ENCODE peak calls at places on chromosome 14, in nine cellular contexts. S is kidney, A is left ventricle myocardium inferior, T is adrenal gland, W is upper lobe of right lung, R is Peyer's patch, D is GM23338, H is testis, J is transverse colon. Q is an unnamed sample. For H3K36me3, the result is how much of the 10 kb centered on the place peaks cover.

GRCh38 chr14:40581264-40581663 is 1025.4 kb upstream of the LRFN5 start:
- DNase-seq in S (no peak), A (no peak), T (no peak), W (no peak), R (no peak), D (no peak), H (no peak), J (no peak), Q (no peak)

GRCh38 chr14:32171469-32171868 is 30.4 kb upstream of the RNU6-7 start:
- DNase-seq in S (no peak), A (no peak), T (no peak), W (no peak), R (no peak), D (no peak), H (no peak), J (no peak), Q (no peak)

GRCh38 chr14:64818151-64818550 is 61.6 kb downstream of the SPTB start:
- DNase-seq in S (no peak), A (no peak), T (no peak), W (no peak), R (no peak), D (no peak), H (no peak), J (no peak), Q (no peak)

GRCh38 chr14:71482701-71483100 is 449.5 kb upstream of the RGS6 start:
- DNase-seq in S (no peak), A (no peak), T (no peak), W (no peak), R (no peak), D (no peak), H (no peak), J (no peak), Q (no peak)

GRCh38 chr14:86799244-86799647 is 1193.7 kb downstream of the GALC start:
- DNase-seq in S (no peak), A (no peak), T (peak), W (no peak), R (no peak), D (no peak), H (peak), J (no peak), Q (no peak)

GRCh38 chr14:102878970-102879460 is 43.4 kb upstream of the AMN start:
- DNase-seq in S (no peak), A (no peak), T (no peak), W (no peak), R (no peak), D (no peak), H (no peak), J (peak), Q (peak)

GRCh38 chr14:90785474-90785873 is 30.8 kb downstream of the TTC7B start:
- DNase-seq in S (peak), A (no peak), T (no peak), W (no peak), R (peak), D (peak), H (peak), J (peak), Q (no peak)

GRCh38 chr14:90616881-90617280 is 199.3 kb downstream of the TTC7B start:
- DNase-seq in S (no peak), A (no peak), T (no peak), W (no peak), R (no peak), D (no peak), H (no peak), J (no peak), Q (no peak)

GRCh38 chr14:34355584-34356266 is 106.3 kb downstream of the SPTSSA start:
- DNase-seq in S (no peak), A (no peak), T (peak), W (no peak), R (no peak), D (no peak), H (no peak), J (no peak), Q (no peak)

GRCh38 chr14:71487449-71487848 is 444.8 kb upstream of the RGS6 start:
- DNase-seq in S (no peak), A (no peak), T (no peak), W (no peak), R (no peak), D (no peak), H (no peak), J (no peak), Q (no peak)

GRCh38 chr14:60632777-60633176 is 16.5 kb downstream of the SIX1 start:
- DNase-seq in S (no peak), A (no peak), T (no peak), W (no peak), R (no peak), D (no peak), H (no peak), J (no peak), Q (no peak)

GRCh38 chr14:100078997-100079561 is 13.9 kb downstream of the EVL start:
- DNase-seq in S (no peak), A (no peak), T (no peak), W (no peak), R (peak), D (peak), H (peak), J (peak), Q (no peak)

GRCh38 chr14:66140213-66140918 is 345.8 kb upstream of the CCDC196 start:
- DNase-seq in S (no peak), A (no peak), T (no peak), W (no peak), R (no peak), D (no peak), H (no peak), J (no peak), Q (no peak)

GRCh38 chr14:99887407-99887806 is 94.2 kb downstream of the EML1 start:
- DNase-seq in S (no peak), A (no peak), T (no peak), W (no peak), R (no peak), D (no peak), H (no peak), J (no peak), Q (no peak)

GRCh38 chr14:41230683-41231082 is 376.0 kb upstream of the LRFN5 start:
- DNase-seq in S (no peak), A (no peak), T (no peak), W (no peak), R (no peak), D (no peak), H (no peak), J (no peak), Q (no peak)

GRCh38 chr14:50957296-50957695 is 13.0 kb upstream of the PYGL start:
- DNase-seq in S (no peak), A (no peak), T (no peak), W (no peak), R (no peak), D (no peak), H (no peak), J (no peak), Q (no peak)

GRCh38 chr14:21894003-21894897 is 220.6 kb upstream of the OR4E1 start:
- DNase-seq in S (no peak), A (no peak), T (no peak), W (no peak), R (peak), D (peak), H (peak), J (no peak), Q (peak)

GRCh38 chr14:95037273-95037672 is 120.1 kb downstream of the DICER1 start:
- DNase-seq in S (no peak), A (no peak), T (no peak), W (peak), R (no peak), D (no peak), H (no peak), J (no peak), Q (no peak)

GRCh38 chr14:33848706-33849454 is 102.0 kb downstream of the EGLN3 start:
- DNase-seq in S (peak), A (peak), T (peak), W (no peak), R (peak), D (peak), H (peak), J (peak), Q (peak)

GRCh38 chr14:49986344-49987014 is 93.6 kb downstream of the ARF6 start:
- DNase-seq in S (no peak), A (no peak), T (no peak), W (no peak), R (no peak), D (no peak), H (no peak), J (no peak), Q (no peak)

GRCh38 chr14:105019861-105020814 is 745 bp downstream of the CDCA4 start:
- DNase-seq in S (peak), A (no peak), T (peak), W (peak), R (peak), D (peak), H (no peak), J (peak), Q (peak)

GRCh38 chr14:51651388-51652167 is at the start of gene FRMD6:
- DNase-seq in S (peak), A (peak), T (peak), W (peak), R (peak), D (peak), H (peak), J (peak), Q (peak)

GRCh38 chr14:92039073-92039719 is 663 bp downstream of the TRIP11 start:
- DNase-seq in S (peak), A (no peak), T (no peak), W (no peak), R (no peak), D (peak), H (peak), J (peak), Q (peak)

GRCh38 chr14:59123975-59124374 is 64.5 kb upstream of the DAAM1 start:
- DNase-seq in S (no peak), A (no peak), T (no peak), W (no peak), R (no peak), D (peak), H (no peak), J (no peak), Q (no peak)

GRCh38 chr14:34331728-34332623 is 130.1 kb downstream of the SPTSSA start:
- DNase-seq in S (peak), A (peak), T (peak), W (peak), R (peak), D (peak), H (peak), J (peak), Q (peak)

GRCh38 chr14:26820101-26820500 is 222.3 kb upstream of the NOVA1 start:
- DNase-seq in S (no peak), A (no peak), T (no peak), W (no peak), R (no peak), D (no peak), H (no peak), J (no peak), Q (no peak)

GRCh38 chr14:44961151-44961729 is 507 bp downstream of the KLHL28 start:
- DNase-seq in S (peak), A (peak), T (peak), W (peak), R (peak), D (peak), H (peak), J (peak), Q (peak)

GRCh38 chr14:99899578-99900178 is 106.5 kb downstream of the EML1 start:
- DNase-seq in S (no peak), A (no peak), T (no peak), W (no peak), R (no peak), D (peak), H (no peak), J (no peak), Q (no peak)

GRCh38 chr14:33899723-33900341 is 51.0 kb downstream of the EGLN3 start:
- DNase-seq in S (no peak), A (no peak), T (no peak), W (no peak), R (no peak), D (no peak), H (no peak), J (no peak), Q (no peak)

GRCh38 chr14:105171004-105171673 is 2.6 kb upstream of the JAG2 start:
- DNase-seq in S (no peak), A (no peak), T (peak), W (no peak), R (no peak), D (no peak), H (no peak), J (no peak), Q (no peak)

GRCh38 chr14:84535491-84535890 is 994.5 kb upstream of the FLRT2 start:
- DNase-seq in S (no peak), A (no peak), T (no peak), W (no peak), R (no peak), D (no peak), H (no peak), J (no peak), Q (no peak)

GRCh38 chr14:58882577-58883018 is 244.8 kb downstream of the DACT1 start:
- DNase-seq in S (no peak), A (no peak), T (no peak), W (no peak), R (no peak), D (no peak), H (no peak), J (no peak), Q (no peak)

GRCh38 chr14:93316716-93317115 is 16.1 kb downstream of the BTBD7 start:
- DNase-seq in S (no peak), A (no peak), T (no peak), W (no peak), R (no peak), D (no peak), H (no peak), J (no peak), Q (no peak)

GRCh38 chr14:36659010-36659821 is 2.4 kb upstream of the PAX9 start:
- DNase-seq in S (peak), A (no peak), T (no peak), W (no peak), R (no peak), D (no peak), H (no peak), J (no peak), Q (no peak)

GRCh38 chr14:63174760-63175191 is 29.5 kb upstream of the RHOJ start:
- DNase-seq in S (no peak), A (no peak), T (no peak), W (no peak), R (no peak), D (peak), H (peak), J (no peak), Q (no peak)

GRCh38 chr14:79473676-79474075 is 737.6 kb downstream of the DIO2 start:
- DNase-seq in S (no peak), A (no peak), T (no peak), W (no peak), R (no peak), D (no peak), H (no peak), J (no peak), Q (no peak)

GRCh38 chr14:101561897-101562490 is 699 bp downstream of the DIO3 start:
- DNase-seq in S (peak), A (no peak), T (no peak), W (no peak), R (no peak), D (peak), H (no peak), J (no peak), Q (no peak)

GRCh38 chr14:101560534-101561113 is 671 bp upstream of the DIO3 start:
- DNase-seq in S (peak), A (no peak), T (no peak), W (no peak), R (no peak), D (peak), H (no peak), J (no peak), Q (no peak)

GRCh38 chr14:101559624-101560533 is 1.4 kb upstream of the DIO3 start:
- DNase-seq in S (peak), A (peak), T (peak), W (no peak), R (no peak), D (peak), H (peak), J (peak), Q (peak)

GRCh38 chr14:101562659-101563351 is 1.5 kb downstream of the DIO3 start:
- DNase-seq in S (peak), A (no peak), T (no peak), W (no peak), R (no peak), D (peak), H (no peak), J (no peak), Q (no peak)

GRCh38 chr14:101561145-101561896 is at the start of gene DIO3:
- DNase-seq in S (peak), A (no peak), T (no peak), W (no peak), R (peak), D (peak), H (no peak), J (peak), Q (peak)
- H3K4me3 ChIP-seq in S (no peak), A (peak), T (no peak), W (no peak), R (no peak), D (peak), H (peak), J (peak), Q (peak)

GRCh38 chr14:23414906-23415820 is 7.1 kb upstream of the MYH6 start:
- DNase-seq in S (no peak), A (no peak), T (no peak), W (no peak), R (no peak), D (no peak), H (no peak), J (no peak), Q (no peak)
- H3K36me3 ChIP-seq in S (under half), A (half or more), T (under half), W (under half), R (under half), D (under half), H (under half), J (under half), Q (under half)

GRCh38 chr14:75821828-75822521 is 159.8 kb downstream of the TGFB3 start:
- DNase-seq in S (no peak), A (no peak), T (no peak), W (no peak), R (no peak), D (no peak), H (no peak), J (no peak), Q (peak)
- H3K4me3 ChIP-seq in S (no peak), A (no peak), T (no peak), W (no peak), R (no peak), D (no peak), H (no peak), J (no peak), Q (no peak)

GRCh38 chr14:67413806-67414769 is 2.1 kb upstream of the PLEK2 start:
- DNase-seq in S (no peak), A (no peak), T (peak), W (no peak), R (no peak), D (no peak), H (no peak), J (no peak), Q (no peak)
- H3K36me3 ChIP-seq in S (under half), A (under half), T (under half), W (under half), R (under half), D (under half), H (under half), J (under half), Q (under half)

Q was measured in Caco-2.